ENCODE peak calls at places on chromosome 15, in six cellular contexts. One of them, this sample, is unnamed.

GRCh38 chr15:98648654-98649537 is 557 bp downstream of the IGF1R start:
- DNase-seq in AG09309: no peak
- DNase-seq in endothelial cell: peak
- DNase-seq in cardiac muscle cell: peak
- DNase-seq in transverse colon: peak
- DNase-seq in fibroblast of mammary gland: peak
- DNase-seq in this sample: peak

GRCh38 chr15:62059108-62059817 is 984 bp downstream of the VPS13C start:
- DNase-seq in transverse colon: no peak
- DNase-seq in fibroblast of mammary gland: no peak
- DNase-seq in AG09309: no peak
- DNase-seq in endothelial cell: no peak
- DNase-seq in cardiac muscle cell: no peak
- DNase-seq in this sample: no peak

GRCh38 chr15:60928210-60928609 is 300.9 kb downstream of the RORA start:
- DNase-seq in cardiac muscle cell: no peak
- DNase-seq in transverse colon: no peak
- DNase-seq in AG09309: no peak
- DNase-seq in endothelial cell: no peak
- DNase-seq in fibroblast of mammary gland: no peak
- DNase-seq in this sample: no peak

GRCh38 chr15:69080203-69080957 is 65.9 kb downstream of the NOX5 start:
- DNase-seq in transverse colon: no peak
- DNase-seq in fibroblast of mammary gland: no peak
- DNase-seq in cardiac muscle cell: no peak
- DNase-seq in endothelial cell: peak
- DNase-seq in AG09309: no peak
- DNase-seq in this sample: no peak

GRCh38 chr15:82963356-82964341 is 11.1 kb upstream of the HOMER2 start:
- DNase-seq in fibroblast of mammary gland: peak
- DNase-seq in AG09309: no peak
- DNase-seq in transverse colon: no peak
- DNase-seq in endothelial cell: no peak
- DNase-seq in cardiac muscle cell: no peak
- DNase-seq in this sample: no peak

GRCh38 chr15:67943475-67943874 is 103.6 kb upstream of the RNU6-1 start:
- DNase-seq in cardiac muscle cell: no peak
- DNase-seq in endothelial cell: no peak
- DNase-seq in transverse colon: no peak
- DNase-seq in AG09309: no peak
- DNase-seq in fibroblast of mammary gland: no peak
- DNase-seq in this sample: no peak

GRCh38 chr15:64249842-64250575 is 87.2 kb upstream of the PPIB start:
- DNase-seq in cardiac muscle cell: no peak
- DNase-seq in AG09309: peak
- DNase-seq in endothelial cell: no peak
- DNase-seq in fibroblast of mammary gland: peak
- DNase-seq in transverse colon: no peak
- DNase-seq in this sample: no peak

GRCh38 chr15:82805994-82806406 is at the start of gene FSD2:
- DNase-seq in cardiac muscle cell: peak
- DNase-seq in transverse colon: peak
- DNase-seq in fibroblast of mammary gland: no peak
- DNase-seq in AG09309: no peak
- DNase-seq in endothelial cell: no peak
- DNase-seq in this sample: no peak

GRCh38 chr15:70761046-70761445 is 2.3 kb downstream of the UACA start:
- DNase-seq in transverse colon: no peak
- DNase-seq in fibroblast of mammary gland: no peak
- DNase-seq in AG09309: no peak
- DNase-seq in endothelial cell: no peak
- DNase-seq in cardiac muscle cell: no peak
- DNase-seq in this sample: no peak

GRCh38 chr15:58332676-58333400 is 99.0 kb upstream of the LIPC start:
- DNase-seq in transverse colon: no peak
- DNase-seq in AG09309: peak
- DNase-seq in cardiac muscle cell: no peak
- DNase-seq in endothelial cell: no peak
- DNase-seq in fibroblast of mammary gland: peak
- DNase-seq in this sample: no peak

GRCh38 chr15:59371458-59372351 is 966 bp downstream of the MYO1E start:
- DNase-seq in cardiac muscle cell: peak
- DNase-seq in fibroblast of mammary gland: no peak
- DNase-seq in AG09309: no peak
- DNase-seq in transverse colon: peak
- DNase-seq in endothelial cell: peak
- DNase-seq in this sample: peak

GRCh38 chr15:59313703-59314332 is 58.9 kb downstream of the MYO1E start:
- DNase-seq in transverse colon: peak
- DNase-seq in endothelial cell: no peak
- DNase-seq in cardiac muscle cell: no peak
- DNase-seq in fibroblast of mammary gland: peak
- DNase-seq in AG09309: no peak
- DNase-seq in this sample: peak

GRCh38 chr15:62390793-62391543 is 225.9 kb upstream of the C2CD4B start:
- DNase-seq in fibroblast of mammary gland: peak
- DNase-seq in cardiac muscle cell: peak
- DNase-seq in transverse colon: peak
- DNase-seq in AG09309: no peak
- DNase-seq in endothelial cell: peak
- DNase-seq in this sample: peak

GRCh38 chr15:27668471-27669220 is 430.5 kb downstream of the OCA2 start:
- DNase-seq in transverse colon: no peak
- DNase-seq in cardiac muscle cell: no peak
- DNase-seq in fibroblast of mammary gland: no peak
- DNase-seq in endothelial cell: no peak
- DNase-seq in AG09309: no peak
- DNase-seq in this sample: no peak

GRCh38 chr15:90286678-90287077 is 21.2 kb downstream of the NGRN start:
- DNase-seq in transverse colon: no peak
- DNase-seq in fibroblast of mammary gland: peak
- DNase-seq in endothelial cell: no peak
- DNase-seq in cardiac muscle cell: peak
- DNase-seq in AG09309: no peak
- DNase-seq in this sample: no peak
- TF ChIP-seq CTCF in transverse colon: peak
- TF ChIP-seq CTCF in fibroblast of mammary gland: peak
- TF ChIP-seq CTCF in endothelial cell: peak
- TF ChIP-seq CTCF in cardiac muscle cell: peak
- TF ChIP-seq CTCF in AG09309: peak
- TF ChIP-seq CTCF in this sample: peak

DNA sequence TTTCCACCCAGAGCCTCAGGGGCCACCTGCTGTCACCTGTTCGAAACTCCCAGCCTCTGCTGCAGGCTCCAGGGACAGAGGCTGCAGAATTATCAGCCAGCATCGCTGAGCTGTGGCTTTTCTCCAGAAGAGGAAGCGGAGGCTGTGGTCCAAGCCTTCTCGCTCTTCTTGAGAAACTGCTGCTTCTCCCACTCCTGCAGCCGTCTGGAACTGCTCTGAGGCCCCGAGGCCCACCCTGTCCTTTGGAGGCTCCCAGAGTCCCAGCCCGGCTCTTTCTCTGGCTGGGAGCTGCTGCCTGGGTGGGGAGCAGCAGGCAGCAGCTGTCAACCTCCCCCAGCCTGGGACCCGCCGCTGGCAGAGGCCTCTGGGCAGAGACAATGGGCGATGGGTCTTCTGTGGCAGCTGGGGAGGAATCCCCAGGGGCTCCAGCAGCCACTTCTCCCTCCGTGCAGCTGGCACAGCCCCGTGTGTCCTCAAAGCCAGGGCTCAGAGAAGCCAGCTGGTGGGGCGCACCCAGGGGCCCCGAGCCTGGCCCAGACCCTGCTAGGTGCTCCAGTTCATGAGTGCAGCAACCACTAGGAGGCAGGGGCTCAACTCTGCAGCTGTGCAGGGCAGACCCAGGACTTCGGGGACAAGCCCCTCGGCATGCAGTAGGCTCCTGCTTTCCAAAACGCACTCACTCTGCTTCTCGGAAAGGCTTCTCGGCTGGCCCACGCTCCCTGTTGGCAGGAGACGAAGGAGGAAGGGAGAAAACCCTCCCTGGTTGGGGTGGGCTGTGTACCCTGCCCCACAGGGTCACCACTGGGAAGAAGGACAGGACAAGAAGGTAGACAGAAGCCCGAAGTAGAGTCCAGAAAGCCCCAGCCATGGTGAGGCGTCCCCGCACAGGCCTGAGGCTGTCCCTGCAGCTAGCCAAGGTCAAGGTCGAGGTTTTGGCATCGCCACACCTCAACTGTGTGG is 49.9 kb upstream of the FURIN start:
- DNase-seq in AG09309: no peak
- DNase-seq in transverse colon: no peak
- DNase-seq in cardiac muscle cell: no peak
- DNase-seq in endothelial cell: no peak
- DNase-seq in fibroblast of mammary gland: no peak
- DNase-seq in this sample: peak
- TF ChIP-seq CTCF in AG09309: peak
- TF ChIP-seq CTCF in transverse colon: no peak
- TF ChIP-seq CTCF in cardiac muscle cell: peak
- TF ChIP-seq CTCF in endothelial cell: peak
- TF ChIP-seq CTCF in fibroblast of mammary gland: peak
- TF ChIP-seq CTCF in this sample: no peak

GRCh38 chr15:73287019-73287418 is 81.7 kb downstream of the HCN4 start:
- DNase-seq in fibroblast of mammary gland: no peak
- DNase-seq in cardiac muscle cell: no peak
- DNase-seq in transverse colon: no peak
- DNase-seq in endothelial cell: no peak
- DNase-seq in AG09309: no peak
- DNase-seq in this sample: no peak

GRCh38 chr15:73282567-73283200 is 86.1 kb downstream of the HCN4 start:
- DNase-seq in AG09309: no peak
- DNase-seq in transverse colon: no peak
- DNase-seq in endothelial cell: no peak
- DNase-seq in cardiac muscle cell: no peak
- DNase-seq in fibroblast of mammary gland: no peak
- DNase-seq in this sample: no peak

GRCh38 chr15:73286356-73286755 is 82.4 kb downstream of the HCN4 start:
- DNase-seq in transverse colon: no peak
- DNase-seq in cardiac muscle cell: no peak
- DNase-seq in AG09309: no peak
- DNase-seq in fibroblast of mammary gland: no peak
- DNase-seq in endothelial cell: no peak
- DNase-seq in this sample: no peak

GRCh38 chr15:73283341-73283962 is 85.3 kb downstream of the HCN4 start:
- DNase-seq in transverse colon: no peak
- DNase-seq in AG09309: no peak
- DNase-seq in cardiac muscle cell: no peak
- DNase-seq in endothelial cell: no peak
- DNase-seq in fibroblast of mammary gland: no peak
- DNase-seq in this sample: no peak

DNA sequence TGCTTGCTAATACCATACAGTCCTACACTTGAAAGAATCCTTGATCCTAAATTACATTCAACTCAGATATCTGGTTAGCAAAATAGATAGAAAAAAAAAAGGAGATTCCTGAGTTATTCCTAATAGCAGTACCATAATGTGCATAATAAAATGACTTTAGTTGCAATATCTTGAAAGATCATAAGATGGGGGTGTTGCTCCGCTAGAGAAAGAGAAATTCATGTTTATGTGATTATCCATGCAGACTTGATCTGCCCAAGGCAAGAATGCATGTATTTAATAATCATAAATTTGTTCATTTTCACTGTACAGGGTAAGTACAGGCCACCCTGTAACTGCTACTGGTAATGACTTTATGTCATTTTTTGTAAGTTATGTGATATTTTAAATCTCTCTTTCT is 84.7 kb downstream of the HCN4 start:
- DNase-seq in transverse colon: no peak
- DNase-seq in endothelial cell: no peak
- DNase-seq in fibroblast of mammary gland: peak
- DNase-seq in cardiac muscle cell: no peak
- DNase-seq in AG09309: no peak
- DNase-seq in this sample: no peak
- TF ChIP-seq CTCF in transverse colon: no peak
- TF ChIP-seq CTCF in endothelial cell: no peak
- TF ChIP-seq CTCF in fibroblast of mammary gland: peak
- TF ChIP-seq CTCF in cardiac muscle cell: peak
- TF ChIP-seq CTCF in AG09309: peak
- TF ChIP-seq CTCF in this sample: no peak

GRCh38 chr15:45395956-45396355 is 17.6 kb upstream of the GATM start:
- DNase-seq in AG09309: no peak
- DNase-seq in transverse colon: no peak
- DNase-seq in cardiac muscle cell: no peak
- DNase-seq in fibroblast of mammary gland: no peak
- DNase-seq in endothelial cell: no peak
- DNase-seq in this sample: no peak

GRCh38 chr15:45394681-45395080 is 16.3 kb upstream of the GATM start:
- DNase-seq in fibroblast of mammary gland: no peak
- DNase-seq in transverse colon: no peak
- DNase-seq in cardiac muscle cell: no peak
- DNase-seq in endothelial cell: no peak
- DNase-seq in AG09309: no peak
- DNase-seq in this sample: no peak

GRCh38 chr15:45397116-45397665 is 18.8 kb upstream of the GATM start:
- DNase-seq in endothelial cell: no peak
- DNase-seq in fibroblast of mammary gland: no peak
- DNase-seq in cardiac muscle cell: no peak
- DNase-seq in AG09309: no peak
- DNase-seq in transverse colon: no peak
- DNase-seq in this sample: no peak

GRCh38 chr15:45391746-45392711 is 13.7 kb upstream of the GATM start:
- DNase-seq in endothelial cell: no peak
- DNase-seq in cardiac muscle cell: no peak
- DNase-seq in transverse colon: no peak
- DNase-seq in fibroblast of mammary gland: no peak
- DNase-seq in AG09309: no peak
- DNase-seq in this sample: no peak

DNA sequence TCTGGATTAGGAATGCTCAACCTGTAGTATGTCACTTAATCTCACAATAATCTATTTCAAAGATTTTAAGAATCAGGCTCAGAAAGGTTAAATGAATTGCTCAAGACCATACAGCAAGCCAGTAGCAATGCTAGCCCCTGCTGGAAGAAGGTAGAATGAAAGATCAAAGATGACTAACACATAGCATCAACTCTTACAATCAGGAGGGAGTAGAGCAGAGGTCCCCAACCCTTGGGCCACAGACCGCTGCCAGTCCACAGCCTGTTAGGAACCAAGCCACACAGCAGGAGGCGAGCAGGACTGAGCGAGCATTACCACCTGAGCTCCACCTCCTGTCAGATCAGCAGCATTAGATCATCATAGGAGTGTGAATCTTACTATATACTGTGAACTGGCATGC is 15.5 kb upstream of the GATM start:
- DNase-seq in endothelial cell: no peak
- DNase-seq in transverse colon: no peak
- DNase-seq in fibroblast of mammary gland: peak
- DNase-seq in AG09309: no peak
- DNase-seq in cardiac muscle cell: no peak
- DNase-seq in this sample: peak
- TF ChIP-seq CTCF in endothelial cell: no peak
- TF ChIP-seq CTCF in transverse colon: no peak
- TF ChIP-seq CTCF in fibroblast of mammary gland: peak
- TF ChIP-seq CTCF in AG09309: peak
- TF ChIP-seq CTCF in cardiac muscle cell: peak
- TF ChIP-seq CTCF in this sample: peak

GRCh38 chr15:87672309-87672897 is 584.1 kb downstream of the NTRK3 start:
- DNase-seq in cardiac muscle cell: peak
- DNase-seq in endothelial cell: peak
- DNase-seq in transverse colon: no peak
- DNase-seq in fibroblast of mammary gland: peak
- DNase-seq in AG09309: no peak
- DNase-seq in this sample: peak
- TF ChIP-seq CTCF in cardiac muscle cell: peak
- TF ChIP-seq CTCF in endothelial cell: peak
- TF ChIP-seq CTCF in transverse colon: peak
- TF ChIP-seq CTCF in fibroblast of mammary gland: peak
- TF ChIP-seq CTCF in AG09309: peak
- TF ChIP-seq CTCF in this sample: peak

This sample was measured in body of pancreas.